ENCODE peak calls at places on chromosomes 13 and 19, in six cellular contexts. One of them, this sample, is unnamed.

GRCh38 chr19:35717665-35718344 is at the start of gene KMT2B:
- DNase-seq in PC-9: peak; percentile 96
- DNase-seq in tibial artery: no peak
- DNase-seq in astrocyte: no peak
- DNase-seq in breast epithelium: no peak
- DNase-seq in left ventricle myocardium inferior: no peak
- DNase-seq in this sample: peak; percentile 98

GRCh38 chr19:35296644-35297514 is 4.9 kb downstream of the MAG start:
- DNase-seq in PC-9: no peak
- DNase-seq in tibial artery: no peak
- DNase-seq in astrocyte: no peak
- DNase-seq in breast epithelium: no peak
- DNase-seq in left ventricle myocardium inferior: no peak
- DNase-seq in this sample: no peak

GRCh38 chr13:27549406-27549981 is 70.8 kb downstream of the LNX2 start:
- DNase-seq in PC-9: no peak
- DNase-seq in tibial artery: no peak
- DNase-seq in astrocyte: no peak
- DNase-seq in breast epithelium: no peak
- DNase-seq in left ventricle myocardium inferior: no peak
- DNase-seq in this sample: peak; percentile 42

GRCh38 chr19:51010066-51010795 is 8.8 kb upstream of the KLK8 start:
- DNase-seq in PC-9: peak; percentile 50
- DNase-seq in tibial artery: no peak
- DNase-seq in astrocyte: no peak
- DNase-seq in breast epithelium: no peak
- DNase-seq in left ventricle myocardium inferior: no peak
- DNase-seq in this sample: no peak

GRCh38 chr13:57629821-57630235 is 1.7 kb upstream of the PCDH17 start:
- DNase-seq in PC-9: no peak
- DNase-seq in tibial artery: peak; percentile 90
- DNase-seq in astrocyte: peak; percentile 87
- DNase-seq in breast epithelium: peak; percentile 58
- DNase-seq in left ventricle myocardium inferior: peak; percentile 91
- DNase-seq in this sample: peak; percentile 42

GRCh38 chr13:110166598-110166997 is 140.4 kb downstream of the COL4A1 start:
- DNase-seq in PC-9: peak; percentile 32
- DNase-seq in tibial artery: no peak
- DNase-seq in astrocyte: no peak
- DNase-seq in breast epithelium: no peak
- DNase-seq in left ventricle myocardium inferior: no peak
- DNase-seq in this sample: no peak

GRCh38 chr19:55384576-55385235 is 614 bp upstream of the TMEM238 start:
- DNase-seq in PC-9: peak; percentile 29
- DNase-seq in tibial artery: no peak
- DNase-seq in astrocyte: no peak
- DNase-seq in breast epithelium: no peak
- DNase-seq in left ventricle myocardium inferior: no peak
- DNase-seq in this sample: no peak

GRCh38 chr13:23561261-23561660 is 9.0 kb upstream of the TNFRSF19 start:
- DNase-seq in PC-9: no peak
- DNase-seq in tibial artery: no peak
- DNase-seq in astrocyte: no peak
- DNase-seq in breast epithelium: no peak
- DNase-seq in left ventricle myocardium inferior: no peak
- DNase-seq in this sample: no peak

GRCh38 chr19:49929121-49929610 is at the start of the genes ATF5 and NUP62:
- DNase-seq in PC-9: peak; percentile 87
- DNase-seq in tibial artery: peak; percentile 94
- DNase-seq in astrocyte: peak; percentile 58
- DNase-seq in breast epithelium: peak; percentile 87
- DNase-seq in left ventricle myocardium inferior: peak; percentile 90
- DNase-seq in this sample: peak; percentile 92

GRCh38 chr19:2058570-2059421 is 7.8 kb upstream of the MKNK2 start:
- DNase-seq in PC-9: no peak
- DNase-seq in tibial artery: no peak
- DNase-seq in astrocyte: no peak
- DNase-seq in breast epithelium: no peak
- DNase-seq in left ventricle myocardium inferior: no peak
- DNase-seq in this sample: no peak

GRCh38 chr13:37198629-37199028 is 93.2 kb upstream of the CSNK1A1L start:
- DNase-seq in PC-9: no peak
- DNase-seq in tibial artery: no peak
- DNase-seq in astrocyte: no peak
- DNase-seq in breast epithelium: no peak
- DNase-seq in left ventricle myocardium inferior: no peak
- DNase-seq in this sample: no peak

GRCh38 chr19:36152061-36152885 is at the start of gene COX7A1:
- DNase-seq in PC-9: no peak
- DNase-seq in tibial artery: peak; percentile 93
- DNase-seq in astrocyte: no peak
- DNase-seq in breast epithelium: no peak
- DNase-seq in left ventricle myocardium inferior: peak; percentile 87
- DNase-seq in this sample: no peak

GRCh38 chr19:40578442-40578908 is 1.8 kb downstream of the SHKBP1 start:
- DNase-seq in PC-9: no peak
- DNase-seq in tibial artery: no peak
- DNase-seq in astrocyte: peak; percentile 16
- DNase-seq in breast epithelium: no peak
- DNase-seq in left ventricle myocardium inferior: no peak
- DNase-seq in this sample: no peak

GRCh38 chr19:5261151-5261890 is 79.3 kb downstream of the PTPRS start:
- DNase-seq in PC-9: peak; percentile 68
- DNase-seq in tibial artery: no peak
- DNase-seq in astrocyte: no peak
- DNase-seq in breast epithelium: peak; percentile 63
- DNase-seq in left ventricle myocardium inferior: no peak
- DNase-seq in this sample: no peak

GRCh38 chr19:55802281-55802680 is 29.5 kb downstream of the NLRP11 start:
- DNase-seq in PC-9: no peak
- DNase-seq in tibial artery: no peak
- DNase-seq in astrocyte: no peak
- DNase-seq in breast epithelium: no peak
- DNase-seq in left ventricle myocardium inferior: no peak
- DNase-seq in this sample: no peak

GRCh38 chr13:37074703-37075102 is 15.2 kb upstream of the SUPT20H start:
- DNase-seq in PC-9: no peak
- DNase-seq in tibial artery: no peak
- DNase-seq in astrocyte: peak; percentile 37
- DNase-seq in breast epithelium: no peak
- DNase-seq in left ventricle myocardium inferior: no peak
- DNase-seq in this sample: no peak

GRCh38 chr13:59112375-59112774 is 1051.4 kb downstream of the DIAPH3 start:
- DNase-seq in PC-9: no peak
- DNase-seq in tibial artery: no peak
- DNase-seq in astrocyte: peak; percentile 100
- DNase-seq in breast epithelium: no peak
- DNase-seq in left ventricle myocardium inferior: no peak
- DNase-seq in this sample: peak; percentile 74

GRCh38 chr19:38283261-38283660 is 18.9 kb downstream of the SPINT2 start:
- DNase-seq in PC-9: no peak
- DNase-seq in tibial artery: no peak
- DNase-seq in astrocyte: no peak
- DNase-seq in breast epithelium: no peak
- DNase-seq in left ventricle myocardium inferior: no peak
- DNase-seq in this sample: no peak

GRCh38 chr13:77516342-77516789 is 19.1 kb upstream of the SCEL start:
- DNase-seq in PC-9: no peak
- DNase-seq in tibial artery: no peak
- DNase-seq in astrocyte: peak; percentile 67
- DNase-seq in breast epithelium: no peak
- DNase-seq in left ventricle myocardium inferior: no peak
- DNase-seq in this sample: peak; percentile 23

GRCh38 chr13:89375839-89376238 is 1704.7 kb downstream of the SLITRK5 start:
- DNase-seq in PC-9: no peak
- DNase-seq in tibial artery: no peak
- DNase-seq in astrocyte: peak; percentile 73
- DNase-seq in breast epithelium: no peak
- DNase-seq in left ventricle myocardium inferior: no peak
- DNase-seq in this sample: peak; percentile 74

DNA sequence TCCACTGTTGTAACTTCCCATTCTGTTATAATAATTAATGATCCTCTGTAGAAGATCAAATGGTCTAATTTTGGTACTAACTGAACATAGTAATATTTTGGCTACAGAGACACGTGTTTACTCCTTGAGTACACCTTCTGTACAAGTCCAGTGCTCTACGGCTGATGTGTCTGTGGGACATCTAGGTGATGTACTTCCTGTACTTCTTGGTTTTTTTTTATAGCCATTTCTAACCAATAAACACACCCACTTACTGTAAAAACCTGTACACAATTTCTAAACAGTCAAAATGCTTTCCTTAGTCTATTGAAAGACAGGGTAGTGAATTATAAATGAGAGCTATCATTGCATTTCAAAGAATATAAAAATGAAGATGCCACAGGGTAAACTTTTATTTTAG is 118.7 kb downstream of the RNF17 start:
- DNase-seq in PC-9: no peak
- DNase-seq in tibial artery: no peak
- DNase-seq in astrocyte: no peak
- DNase-seq in breast epithelium: no peak
- DNase-seq in left ventricle myocardium inferior: no peak
- DNase-seq in this sample: no peak
- H3K4me3 ChIP-seq in PC-9: no peak overlapping the region
- H3K4me3 ChIP-seq in tibial artery: no peak overlapping the region
- H3K4me3 ChIP-seq in astrocyte: no peak overlapping the region
- H3K4me3 ChIP-seq in breast epithelium: no peak overlapping the region
- H3K4me3 ChIP-seq in left ventricle myocardium inferior: no peak overlapping the region
- H3K4me3 ChIP-seq in this sample: no peak overlapping the region

GRCh38 chr13:28981530-28981929 is 161.4 kb downstream of the MTUS2 start:
- DNase-seq in PC-9: no peak
- DNase-seq in tibial artery: no peak
- DNase-seq in astrocyte: no peak
- DNase-seq in breast epithelium: no peak
- DNase-seq in left ventricle myocardium inferior: peak; percentile 58
- DNase-seq in this sample: no peak
- H3K9me3 ChIP-seq in PC-9: no peaks in the 10 kb centered on the region
- H3K9me3 ChIP-seq in tibial artery: no peaks in the 10 kb centered on the region
- H3K9me3 ChIP-seq in astrocyte: no peaks in the 10 kb centered on the region
- H3K9me3 ChIP-seq in breast epithelium: no peaks in the 10 kb centered on the region
- H3K9me3 ChIP-seq in left ventricle myocardium inferior: no peaks in the 10 kb centered on the region
- H3K9me3 ChIP-seq in this sample: no peaks in the 10 kb centered on the region

GRCh38 chr13:106867249-106867648 is 299.3 kb upstream of the ARGLU1 start:
- DNase-seq in PC-9: no peak
- DNase-seq in tibial artery: no peak
- DNase-seq in astrocyte: no peak
- DNase-seq in breast epithelium: no peak
- DNase-seq in left ventricle myocardium inferior: no peak
- DNase-seq in this sample: peak; percentile 9
- H3K4me3 ChIP-seq in PC-9: no peak overlapping the region
- H3K4me3 ChIP-seq in tibial artery: peak overlapping the region; percentile 32
- H3K4me3 ChIP-seq in astrocyte: peak overlapping the region; percentile 46
- H3K4me3 ChIP-seq in breast epithelium: peak overlapping the region; percentile 37
- H3K4me3 ChIP-seq in left ventricle myocardium inferior: peak overlapping the region; percentile 43
- H3K4me3 ChIP-seq in this sample: peak overlapping the region; percentile 10

DNA sequence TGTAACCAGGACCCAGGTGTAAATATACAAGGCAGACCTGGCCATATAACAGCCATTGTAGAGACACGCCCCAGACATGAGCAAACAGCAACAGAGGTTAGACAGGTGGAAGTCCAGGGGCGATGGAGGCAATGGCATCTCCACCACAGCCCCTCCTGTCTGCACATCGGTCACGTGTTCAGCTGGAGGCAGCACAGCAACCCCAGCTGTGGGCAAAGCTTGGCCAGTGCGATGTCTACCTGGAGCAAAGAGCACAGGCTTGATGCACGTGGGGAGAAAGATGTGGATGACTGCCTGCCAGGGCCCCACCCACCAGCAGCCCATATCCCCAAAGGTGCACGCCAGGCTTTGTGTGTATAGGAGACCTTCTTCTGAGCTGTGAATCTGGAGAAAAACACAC is 4.4 kb downstream of the CYP4F2 start:
- DNase-seq in PC-9: no peak
- DNase-seq in tibial artery: no peak
- DNase-seq in astrocyte: no peak
- DNase-seq in breast epithelium: no peak
- DNase-seq in left ventricle myocardium inferior: no peak
- DNase-seq in this sample: no peak
- H3K9me3 ChIP-seq in PC-9: no peaks in the 10 kb centered on the region
- H3K9me3 ChIP-seq in tibial artery: no peaks in the 10 kb centered on the region
- H3K9me3 ChIP-seq in astrocyte: peaks cover 6% of the 10 kb centered on the region
- H3K9me3 ChIP-seq in breast epithelium: no peaks in the 10 kb centered on the region
- H3K9me3 ChIP-seq in left ventricle myocardium inferior: peaks cover 7% of the 10 kb centered on the region
- H3K9me3 ChIP-seq in this sample: no peaks in the 10 kb centered on the region

GRCh38 chr13:20161951-20162300 is 1.1 kb upstream of the GJA3 start:
- DNase-seq in PC-9: no peak
- DNase-seq in tibial artery: no peak
- DNase-seq in astrocyte: no peak
- DNase-seq in breast epithelium: no peak
- DNase-seq in left ventricle myocardium inferior: no peak
- DNase-seq in this sample: no peak
- H3K4me3 ChIP-seq in PC-9: no peak overlapping the region
- H3K4me3 ChIP-seq in tibial artery: no peak overlapping the region
- H3K4me3 ChIP-seq in astrocyte: peak overlapping the region; percentile 55
- H3K4me3 ChIP-seq in breast epithelium: no peak overlapping the region
- H3K4me3 ChIP-seq in left ventricle myocardium inferior: peak overlapping the region; percentile 74
- H3K4me3 ChIP-seq in this sample: no peak overlapping the region

DNA sequence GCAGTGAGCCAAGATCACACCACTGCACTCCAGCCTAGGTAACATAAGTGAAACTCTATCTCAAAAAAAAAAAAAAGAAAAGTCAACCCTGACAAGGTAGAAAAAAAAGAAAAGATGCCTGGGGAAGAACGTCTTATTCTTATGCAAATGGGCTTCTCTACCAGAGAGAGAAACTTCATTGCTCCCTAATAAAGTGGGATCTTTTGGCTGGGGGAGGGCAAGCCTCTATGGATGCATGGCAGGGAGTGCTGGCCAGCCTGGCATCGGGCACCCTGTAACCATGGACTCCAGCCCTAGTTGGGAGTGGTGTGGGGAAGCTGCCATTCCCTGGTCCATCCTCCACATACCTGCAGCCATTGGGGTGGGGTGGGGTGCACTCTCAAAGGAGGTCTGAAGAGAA is 30.7 kb upstream of the ZNF728 start:
- DNase-seq in PC-9: no peak
- DNase-seq in tibial artery: no peak
- DNase-seq in astrocyte: no peak
- DNase-seq in breast epithelium: no peak
- DNase-seq in left ventricle myocardium inferior: no peak
- DNase-seq in this sample: no peak
- H3K9me3 ChIP-seq in PC-9: no peaks in the 10 kb centered on the region
- H3K9me3 ChIP-seq in tibial artery: no peaks in the 10 kb centered on the region
- H3K9me3 ChIP-seq in astrocyte: no peaks in the 10 kb centered on the region
- H3K9me3 ChIP-seq in breast epithelium: no peaks in the 10 kb centered on the region
- H3K9me3 ChIP-seq in left ventricle myocardium inferior: peaks cover 10% of the 10 kb centered on the region
- H3K9me3 ChIP-seq in this sample: no peaks in the 10 kb centered on the region

This sample was measured in MG63.